ENCODE peak calls at places on chromosomes 1 and 21, in four cellular contexts. K, L, U and F are unnamed samples.

GRCh38 chr1:92301021-92301420 is 2.2 kb downstream of the RPAP2 start:
- DNase-seq in U (no peak), L (no peak), K (no peak), F (no peak)

GRCh38 chr1:21332691-21333449 is 42.6 kb upstream of the ECE1 start:
- DNase-seq in U (no peak), L (no peak), K (no peak), F (no peak)

GRCh38 chr1:33036051-33036525 is 595 bp downstream of the AK2 start:
- DNase-seq in U (no peak), L (peak), K (peak), F (peak)

GRCh38 chr1:168223681-168224515 is 1.9 kb upstream of the SFT2D2 start:
- DNase-seq in U (no peak), L (no peak), K (no peak), F (no peak)

GRCh38 chr21:41956926-41957729 is 3.3 kb upstream of the C2CD2 start:
- DNase-seq in L (peak), U (peak), K (peak), F (peak)

GRCh38 chr1:190178827-190179226 is 298.8 kb downstream of the BRINP3 start:
- DNase-seq in K (no peak), U (no peak), L (no peak), F (no peak)

GRCh38 chr21:33362044-33362555 is 37.3 kb downstream of the IFNAR1 start:
- DNase-seq in L (no peak), K (no peak), U (no peak), F (no peak)

GRCh38 chr1:48035371-48036141 is 38.4 kb upstream of the TRABD2B start:
- DNase-seq in K (no peak), L (no peak), U (no peak), F (no peak)

GRCh38 chr1:43994794-43995790 is 3.7 kb downstream of the CCDC24 start:
- DNase-seq in L (peak), U (no peak), K (no peak), F (peak)

GRCh38 chr1:147545133-147545532 is 3.8 kb downstream of the BCL9 start:
- DNase-seq in L (peak), K (peak), U (peak), F (peak)

GRCh38 chr21:43304206-43304605 is 122.7 kb downstream of the SIK1 start:
- DNase-seq in K (no peak), L (no peak), U (no peak), F (no peak)

GRCh38 chr1:184163674-184164470 is 112.3 kb downstream of the TSEN15 start:
- DNase-seq in K (peak), U (no peak), L (peak), F (peak)

GRCh38 chr1:61348025-61348665 is 265.8 kb downstream of the NFIA start:
- DNase-seq in U (no peak), L (no peak), K (no peak), F (no peak)

GRCh38 chr1:72284084-72284397 is 1.7 kb upstream of the NEGR1 start:
- DNase-seq in K (peak), L (no peak), U (no peak), F (no peak)

GRCh38 chr1:246782120-246782900 is 58.1 kb downstream of the SCCPDH start:
- DNase-seq in L (peak), U (peak), K (peak), F (peak)

GRCh38 chr1:50332941-50333594 is 90.2 kb downstream of the DMRTA2 start:
- DNase-seq in K (peak), U (no peak), L (no peak), F (peak)

GRCh38 chr1:226738995-226739695 is at the start of gene ITPKB:
- DNase-seq in K (peak), L (peak), U (peak), F (peak)